ENCODE peak calls at places on chromosome 7, in four cellular contexts. E is HCT116, L is H9, T is Panc1. S is an unnamed sample.
A peak's percentile ranks its signal among the peaks of the same experiment; 100 is the strongest.

GRCh38 chr7:75945297-75946168 is 30.6 kb downstream of the POR start:
- DNase-seq in E (no peak), L (no peak), T (no peak), S (no peak)

GRCh38 chr7:124031406-124031805 is 1.5 kb downstream of the TMEM229A start:
- DNase-seq in E (no peak), L (no peak), T (no peak), S (no peak)

GRCh38 chr7:64463636-64464375 is 99.1 kb downstream of the ZNF680 start:
- DNase-seq in E (no peak), L (no peak), T (no peak), S (no peak)

GRCh38 chr7:141076377-141076776 is 2.5 kb downstream of the TMEM178B start:
- DNase-seq in E (no peak), L (no peak), T (no peak), S (no peak)

GRCh38 chr7:142770720-142771352 is at the start of gene PRSS2:
- DNase-seq in E (no peak), L (no peak), T (no peak), S (no peak)

GRCh38 chr7:116525298-116525912 is 569 bp downstream of the CAV1 start:
- DNase-seq in E (no peak), L (peak; percentile 56), T (no peak), S (no peak)

GRCh38 chr7:111137296-111138195 is 46.6 kb downstream of the LRRN3 start:
- DNase-seq in E (no peak), L (no peak), T (no peak), S (no peak)

GRCh38 chr7:129865093-129865931 is 87.4 kb downstream of the UBE2H start:
- DNase-seq in E (no peak), L (no peak), T (no peak), S (no peak)

GRCh38 chr7:101911011-101911799 is 93.8 kb downstream of the CUX1 start:
- DNase-seq in E (no peak), L (no peak), T (no peak), S (no peak)

GRCh38 chr7:138125598-138126111 is 49.4 kb downstream of the AKR1D1 start:
- DNase-seq in E (no peak), L (no peak), T (no peak), S (peak; percentile 64)

GRCh38 chr7:32378991-32379390 is 111.2 kb downstream of the LSM5 start:
- DNase-seq in E (no peak), L (no peak), T (no peak), S (peak; percentile 13)

GRCh38 chr7:124480074-124480820 is 285.3 kb downstream of the GPR37 start:
- DNase-seq in E (no peak), L (no peak), T (no peak), S (no peak)

GRCh38 chr7:96014617-96015016 is 242.3 kb downstream of the DYNC1I1 start:
- DNase-seq in E (no peak), L (no peak), T (no peak), S (no peak)

GRCh38 chr7:23332881-23333612 is 33.9 kb downstream of the MALSU1 start:
- DNase-seq in E (no peak), L (no peak), T (no peak), S (no peak)

GRCh38 chr7:123598657-123599056 is 3.0 kb upstream of the ASB15 start:
- DNase-seq in E (no peak), L (no peak), T (no peak), S (no peak)

GRCh38 chr7:32206987-32207386 is 136.8 kb upstream of the PDE1C start:
- DNase-seq in E (no peak), L (peak; percentile 73), T (no peak), S (no peak)

GRCh38 chr7:774161-775109 is 47.4 kb upstream of the PRKAR1B start:
- DNase-seq in E (peak; percentile 7), L (peak; percentile 81), T (no peak), S (peak; percentile 67)

GRCh38 chr7:122672536-122672935 is 26.4 kb downstream of the RNF133 start:
- DNase-seq in E (no peak), L (no peak), T (no peak), S (no peak)

GRCh38 chr7:33716581-33717477 is 188.5 kb upstream of the BMPER start:
- DNase-seq in E (peak; percentile 54), L (no peak), T (peak; percentile 17), S (peak; percentile 30)

GRCh38 chr7:36406156-36406555 is 16.5 kb downstream of the ANLN start:
- DNase-seq in E (no peak), L (peak; percentile 41), T (no peak), S (no peak)

GRCh38 chr7:157194948-157195347 is 56.2 kb downstream of the UBE3C start:
- DNase-seq in E (peak; percentile 16), L (no peak), T (no peak), S (no peak)

GRCh38 chr7:1288390-1288995 is 55.8 kb downstream of the UNCX start:
- DNase-seq in E (no peak), L (no peak), T (no peak), S (no peak)

GRCh38 chr7:99124636-99125504 is 19.0 kb downstream of the SMURF1 start:
- DNase-seq in E (no peak), L (no peak), T (no peak), S (no peak)
- H3K27ac ChIP-seq in E (no peak overlapping the region), L (no peak overlapping the region), T (peak overlapping the region; percentile 74), S (peak overlapping the region; percentile 29)

GRCh38 chr7:27269455-27269854 is 26.9 kb downstream of the EVX1 start:
- DNase-seq in E (no peak), L (peak; percentile 73), T (no peak), S (no peak)

DNA sequence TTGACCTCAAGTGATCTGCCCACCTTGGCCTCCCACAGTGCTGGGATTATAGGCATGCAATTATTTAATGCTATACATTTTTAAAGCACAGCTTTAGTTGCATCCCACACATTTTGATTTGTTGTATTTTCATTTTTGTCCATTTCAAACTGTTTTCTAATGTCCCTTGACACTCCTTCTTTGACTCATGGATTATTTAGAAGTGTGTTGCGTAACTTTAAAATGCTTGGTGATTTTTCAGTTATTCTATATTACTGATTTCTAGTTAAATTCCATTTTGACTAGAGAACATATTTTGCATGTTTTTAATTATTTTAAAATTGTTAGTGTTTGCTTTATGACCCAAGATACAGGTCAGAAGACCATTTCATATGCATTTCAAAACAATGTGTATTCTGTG is 28.8 kb downstream of the EVX1 start:
- DNase-seq in E (no peak), L (no peak), T (no peak), S (no peak)
- TF ChIP-seq CTCF in E (no peak), L (no peak), T (no peak), S (no peak)

DNA sequence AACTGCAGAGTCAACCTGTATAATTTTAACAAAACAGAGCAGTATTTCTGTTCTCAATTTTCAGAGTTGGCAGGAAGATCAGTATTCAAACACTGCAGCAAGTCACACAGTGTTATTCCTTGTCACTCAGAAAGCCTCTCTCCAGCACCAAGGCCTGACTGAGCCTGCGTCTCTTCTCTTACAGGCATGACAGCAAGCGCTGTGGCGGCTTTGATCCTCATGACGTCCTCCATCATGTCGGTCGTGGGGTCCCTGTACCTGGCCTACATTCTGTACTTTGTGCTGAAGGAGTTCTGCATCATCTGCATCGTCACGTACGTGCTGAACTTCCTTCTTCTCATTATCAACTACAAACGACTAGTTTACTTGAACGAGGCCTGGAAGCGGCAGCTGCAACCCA is 28.1 kb downstream of the GUSB start:
- DNase-seq in E (no peak), L (no peak), T (no peak), S (no peak)
- H3K27ac ChIP-seq in E (no peak overlapping the region), L (no peak overlapping the region), T (no peak overlapping the region), S (no peak overlapping the region)

GRCh38 chr7:24882989-24883631 is 96.9 kb downstream of the OSBPL3 start:
- DNase-seq in E (no peak), L (no peak), T (no peak), S (peak; percentile 48)

GRCh38 chr7:24880886-24881285 is 99.1 kb downstream of the OSBPL3 start:
- DNase-seq in E (no peak), L (no peak), T (no peak), S (no peak)

GRCh38 chr7:24879281-24879680 is 100.7 kb downstream of the OSBPL3 start:
- DNase-seq in E (no peak), L (no peak), T (no peak), S (no peak)

GRCh38 chr7:24883632-24884013 is 96.4 kb downstream of the OSBPL3 start:
- DNase-seq in E (no peak), L (no peak), T (no peak), S (no peak)

GRCh38 chr7:24881622-24882021 is 98.4 kb downstream of the OSBPL3 start:
- DNase-seq in E (no peak), L (peak; percentile 41), T (no peak), S (no peak)
- TF ChIP-seq CTCF in E (peak; percentile 56), L (peak; percentile 55), T (peak; percentile 34), S (no peak)

DNA sequence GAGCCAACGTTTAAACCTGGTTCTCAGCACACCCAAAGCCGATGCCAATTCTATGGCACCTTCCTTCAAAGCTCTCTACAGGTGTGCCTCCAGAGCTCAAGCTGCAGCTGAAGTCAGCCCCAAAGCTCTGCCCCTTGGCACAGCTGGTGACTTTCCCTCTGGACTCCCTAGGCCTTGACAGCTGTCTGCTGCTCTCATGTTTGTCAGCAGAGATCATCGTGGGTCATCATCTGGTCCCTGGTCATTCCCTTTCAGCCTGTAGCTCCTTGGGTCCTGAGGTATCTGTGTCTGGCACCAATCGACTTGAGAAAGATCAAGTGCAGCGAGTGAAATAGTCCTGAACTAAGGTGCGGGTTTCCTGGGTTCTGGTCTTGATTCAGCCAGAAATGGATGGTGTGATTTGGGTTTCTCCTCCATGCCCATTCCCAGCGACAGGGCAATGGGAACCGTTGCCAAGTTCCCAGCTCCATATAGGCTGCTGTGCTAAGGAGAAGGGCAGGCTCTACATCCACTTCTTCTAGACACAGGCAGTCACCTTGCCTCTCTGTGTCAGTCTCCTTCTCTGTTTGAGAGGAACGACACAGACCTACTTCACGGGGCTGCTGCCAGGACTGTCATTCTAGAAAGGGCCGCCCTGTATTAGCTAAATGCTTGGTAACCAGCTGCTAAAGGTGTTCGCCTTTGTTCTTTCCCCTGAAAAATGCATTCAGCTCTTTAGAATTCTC is 3.6 kb downstream of the PKD1L1 start:
- DNase-seq in E (no peak), L (no peak), T (no peak), S (no peak)
- H3K27ac ChIP-seq in E (no peak overlapping the region), L (no peak overlapping the region), T (peak overlapping the region; percentile 76), S (no peak overlapping the region)

DNA sequence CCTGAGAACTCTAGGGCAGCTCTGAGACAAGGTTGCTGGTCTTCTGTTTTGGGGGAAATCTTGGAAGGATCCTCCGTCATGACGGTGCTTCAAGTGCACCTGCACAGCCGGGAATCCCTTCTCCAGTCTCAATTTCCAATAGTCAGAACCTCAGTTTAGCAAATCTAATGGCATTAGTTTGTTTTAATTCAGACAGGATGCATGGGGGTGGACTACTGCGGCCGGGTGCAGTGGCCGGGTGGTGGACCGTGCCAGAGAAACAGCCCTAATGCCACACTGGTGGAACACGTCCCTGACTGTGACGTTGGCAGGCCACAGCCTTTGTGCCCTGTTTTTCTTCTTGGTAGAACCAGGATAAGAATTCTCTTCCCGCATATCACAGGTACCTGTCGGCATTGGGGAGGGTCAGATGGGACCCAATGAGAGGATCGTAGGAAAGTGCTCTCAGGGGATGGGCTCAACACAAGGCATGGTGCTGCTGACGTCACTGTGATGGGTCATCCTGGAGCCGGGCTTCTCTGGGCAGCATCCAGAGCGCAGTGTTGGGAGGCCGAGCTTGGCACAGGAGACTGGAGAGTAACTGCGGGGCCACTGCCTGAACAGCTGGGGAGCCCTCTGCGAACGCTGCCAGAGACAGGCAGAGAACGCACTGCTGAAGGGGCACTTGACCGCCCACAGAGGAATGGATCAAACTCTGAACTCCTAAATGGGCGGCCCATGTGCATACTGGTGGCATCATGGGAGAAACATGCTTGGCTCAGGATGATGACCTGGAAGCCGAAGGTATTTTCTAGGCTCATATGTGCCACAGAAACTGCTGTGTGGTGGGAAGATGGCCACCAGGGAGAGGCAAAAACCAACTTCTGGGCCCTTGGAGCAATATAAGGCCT is 313.8 kb upstream of the SHH start:
- DNase-seq in E (no peak), L (no peak), T (no peak), S (no peak)
- TF ChIP-seq CTCF in E (no peak), L (no peak), T (no peak), S (no peak)

S was measured in RWPE1.